ENCODE peak calls at places on chromosomes 2 and 18, in ten cellular contexts. G is psoas muscle, L is mammary epithelial cell, Y is pancreas, H is BJ, E is cardiac fibroblast, O is A549, R is gastrocnemius medialis, N is B cell, X is cardiac muscle cell. W is an unnamed sample.

GRCh38 chr2:72207334-72207733 is 59.7 kb upstream of the CYP26B1 start:
- DNase-seq in G (no peak), L (no peak), Y (no peak), H (no peak), E (no peak), O (no peak), R (no peak), N (no peak), X (no peak), W (no peak)

GRCh38 chr2:168560817-168561485 is 104.9 kb downstream of the CERS6 start:
- DNase-seq in G (no peak), L (no peak), Y (no peak), H (no peak), E (peak), O (no peak), R (no peak), N (no peak), X (no peak), W (peak)

GRCh38 chr18:74652392-74652988 is 54.8 kb downstream of the ZNF407 start:
- DNase-seq in G (no peak), L (peak), Y (no peak), H (no peak), E (peak), O (peak), R (no peak), N (peak), X (peak), W (no peak)

GRCh38 chr2:221673248-221673647 is 101.1 kb upstream of the EPHA4 start:
- DNase-seq in G (no peak), L (peak), Y (no peak), H (no peak), E (no peak), O (no peak), R (no peak), N (no peak), X (no peak), W (no peak)

GRCh38 chr2:60414731-60415130 is 138.7 kb downstream of the BCL11A start:
- DNase-seq in G (no peak), L (peak), Y (no peak), H (peak), E (peak), O (peak), R (no peak), N (no peak), X (peak), W (no peak)

GRCh38 chr2:3406501-3406900 is 27.0 kb downstream of the TRAPPC12 start:
- DNase-seq in G (peak), L (no peak), Y (no peak), H (no peak), E (peak), O (no peak), R (no peak), N (no peak), X (no peak), W (no peak)

GRCh38 chr2:45120546-45120945 is 111.3 kb upstream of the SIX2 start:
- DNase-seq in G (no peak), L (no peak), Y (no peak), H (no peak), E (no peak), O (no peak), R (no peak), N (no peak), X (no peak), W (no peak)

GRCh38 chr2:33064349-33064801 is 117.6 kb downstream of the LTBP1 start:
- DNase-seq in G (no peak), L (no peak), Y (no peak), H (no peak), E (no peak), O (no peak), R (no peak), N (no peak), X (peak), W (no peak)

GRCh38 chr2:192035731-192036442 is 158.8 kb downstream of the TMEFF2 start:
- DNase-seq in G (no peak), L (no peak), Y (no peak), H (peak), E (peak), O (no peak), R (no peak), N (no peak), X (peak), W (no peak)

GRCh38 chr18:48410095-48410920 is 1.1 kb upstream of the ZBTB7C start:
- DNase-seq in G (peak), L (peak), Y (peak), H (peak), E (peak), O (peak), R (peak), N (peak), X (peak), W (peak)

GRCh38 chr2:60849165-60849564 is 32.2 kb upstream of the REL start:
- DNase-seq in G (no peak), L (no peak), Y (no peak), H (no peak), E (peak), O (no peak), R (no peak), N (no peak), X (peak), W (no peak)

GRCh38 chr18:8969639-8970378 is 132.7 kb upstream of the NDUFV2 start:
- DNase-seq in G (no peak), L (peak), Y (no peak), H (peak), E (peak), O (no peak), R (no peak), N (no peak), X (no peak), W (no peak)

GRCh38 chr2:105439130-105439529 is 40.3 kb upstream of the FHL2 start:
- DNase-seq in G (no peak), L (no peak), Y (no peak), H (no peak), E (no peak), O (no peak), R (no peak), N (no peak), X (peak), W (no peak)

GRCh38 chr2:202821538-202822160 is 49.9 kb downstream of the ICA1L start:
- DNase-seq in G (no peak), L (no peak), Y (no peak), H (no peak), E (no peak), O (no peak), R (no peak), N (no peak), X (no peak), W (no peak)

GRCh38 chr2:66803651-66804050 is 368.7 kb downstream of the MEIS1 start:
- DNase-seq in G (no peak), L (no peak), Y (no peak), H (no peak), E (peak), O (no peak), R (no peak), N (no peak), X (peak), W (no peak)

GRCh38 chr18:8771930-8772329 is 66.6 kb downstream of the MTCL1 start:
- DNase-seq in G (no peak), L (no peak), Y (peak), H (no peak), E (peak), O (no peak), R (no peak), N (no peak), X (peak), W (no peak)

GRCh38 chr2:54611830-54612545 is 111.5 kb upstream of the EML6 start:
- DNase-seq in G (no peak), L (no peak), Y (no peak), H (no peak), E (no peak), O (no peak), R (no peak), N (no peak), X (no peak), W (no peak)

GRCh38 chr2:239311132-239312040 is 89.4 kb downstream of the HDAC4 start:
- DNase-seq in G (peak), L (no peak), Y (peak), H (no peak), E (no peak), O (no peak), R (peak), N (no peak), X (no peak), W (no peak)

GRCh38 chr2:20669609-20670314 is 2.8 kb downstream of the GDF7 start:
- DNase-seq in G (no peak), L (no peak), Y (peak), H (no peak), E (no peak), O (no peak), R (no peak), N (no peak), X (no peak), W (no peak)

GRCh38 chr2:149739880-149740265 is 152.3 kb upstream of the MMADHC start:
- DNase-seq in G (no peak), L (peak), Y (no peak), H (no peak), E (no peak), O (no peak), R (no peak), N (no peak), X (no peak), W (no peak)

GRCh38 chr2:202339052-202339870 is 36.9 kb upstream of the BMPR2 start:
- DNase-seq in G (no peak), L (peak), Y (no peak), H (no peak), E (peak), O (peak), R (no peak), N (no peak), X (peak), W (no peak)

GRCh38 chr2:177211148-177211547 is 1.4 kb upstream of the HNRNPA3 start:
- DNase-seq in G (no peak), L (no peak), Y (no peak), H (no peak), E (no peak), O (no peak), R (no peak), N (no peak), X (no peak), W (no peak)

GRCh38 chr2:177217247-177217843 is 4.8 kb downstream of the HNRNPA3 start:
- DNase-seq in G (no peak), L (no peak), Y (no peak), H (no peak), E (no peak), O (no peak), R (no peak), N (no peak), X (no peak), W (no peak)

GRCh38 chr2:177211602-177212105 is 940 bp upstream of the HNRNPA3 start:
- DNase-seq in G (no peak), L (no peak), Y (no peak), H (no peak), E (no peak), O (no peak), R (no peak), N (no peak), X (no peak), W (no peak)

GRCh38 chr2:177212895-177213856 is 582 bp downstream of the HNRNPA3 start:
- DNase-seq in G (peak), L (peak), Y (peak), H (peak), E (peak), O (peak), R (peak), N (peak), X (peak), W (peak)

GRCh38 chr2:177212106-177212894 is at the start of gene HNRNPA3:
- DNase-seq in G (peak), L (peak), Y (peak), H (peak), E (peak), O (peak), R (peak), N (peak), X (peak), W (peak)
- TF ChIP-seq CTCF in G (no peak), L (peak), Y (no peak), H (peak), E (no peak), O (peak), R (peak), N (no peak), X (peak), W (no peak)

GRCh38 chr2:9100080-9100876 is 96.8 kb upstream of the MBOAT2 start:
- DNase-seq in G (no peak), L (no peak), Y (no peak), H (no peak), E (no peak), O (no peak), R (no peak), N (no peak), X (no peak), W (peak)
- TF ChIP-seq CTCF in G (no peak), L (no peak), Y (no peak), H (no peak), E (no peak), O (no peak), R (no peak), N (no peak), X (no peak), W (no peak)

GRCh38 chr2:40273623-40274236 is 178.2 kb downstream of the SLC8A1 start:
- DNase-seq in G (no peak), L (no peak), Y (no peak), H (no peak), E (no peak), O (no peak), R (no peak), N (no peak), X (peak), W (no peak)
- TF ChIP-seq CTCF in G (no peak), L (no peak), Y (no peak), H (no peak), E (no peak), O (no peak), R (no peak), N (no peak), X (no peak), W (no peak)

GRCh38 chr2:234308814-234309195 is 188.1 kb downstream of the ARL4C start:
- DNase-seq in G (no peak), L (no peak), Y (no peak), H (no peak), E (peak), O (peak), R (peak), N (peak), X (peak), W (peak)

GRCh38 chr2:234309431-234309830 is 187.4 kb downstream of the ARL4C start:
- DNase-seq in G (no peak), L (no peak), Y (no peak), H (no peak), E (no peak), O (no peak), R (no peak), N (no peak), X (no peak), W (no peak)

GRCh38 chr2:234307322-234307961 is 189.4 kb downstream of the ARL4C start:
- DNase-seq in G (no peak), L (no peak), Y (no peak), H (no peak), E (no peak), O (no peak), R (no peak), N (no peak), X (no peak), W (no peak)

GRCh38 chr2:234306426-234307173 is 190.3 kb downstream of the ARL4C start:
- DNase-seq in G (no peak), L (peak), Y (no peak), H (no peak), E (no peak), O (no peak), R (no peak), N (no peak), X (no peak), W (no peak)

GRCh38 chr2:234308073-234308813 is 188.6 kb downstream of the ARL4C start:
- DNase-seq in G (no peak), L (no peak), Y (no peak), H (no peak), E (peak), O (peak), R (no peak), N (no peak), X (no peak), W (no peak)
- TF ChIP-seq CTCF in G (no peak), L (no peak), Y (no peak), H (no peak), E (peak), O (peak), R (no peak), N (no peak), X (no peak), W (no peak)